ENCODE peak calls at places on chromosomes 1 and 21, in nine cellular contexts. E, S, V, I, W, R, Z, L and G are unnamed samples.

GRCh38 chr1:117609471-117609911 is 3.6 kb downstream of the TENT5C start:
- DNase-seq in E (no peak), S (no peak), V (no peak), I (no peak), W (no peak), R (no peak), Z (no peak), L (no peak), G (no peak)

GRCh38 chr21:42081138-42081537 is 10.0 kb downstream of the UMODL1 start:
- DNase-seq in E (no peak), S (no peak), V (no peak), I (no peak), W (no peak), R (no peak), Z (no peak), L (no peak), G (no peak)

GRCh38 chr21:31180256-31181088 is 142.2 kb upstream of the KRTAP19-8 start:
- DNase-seq in E (peak), S (no peak), V (no peak), I (no peak), W (peak), R (peak), Z (peak), L (peak), G (peak)

GRCh38 chr1:84181350-84182005 is 37.4 kb downstream of the PRKACB start:
- DNase-seq in E (no peak), S (no peak), V (no peak), I (no peak), W (no peak), R (no peak), Z (no peak), L (no peak), G (no peak)

GRCh38 chr1:231563253-231563652 is 34.8 kb downstream of the TSNAX start:
- DNase-seq in E (no peak), S (no peak), V (no peak), I (no peak), W (no peak), R (no peak), Z (no peak), L (peak), G (no peak)

GRCh38 chr1:42937141-42937696 is 21.4 kb downstream of the SLC2A1 start:
- DNase-seq in E (no peak), S (no peak), V (peak), I (no peak), W (no peak), R (peak), Z (peak), L (peak), G (peak)

GRCh38 chr1:244349103-244349531 is 102.6 kb downstream of the ADSS2 start:
- DNase-seq in E (no peak), S (no peak), V (no peak), I (no peak), W (no peak), R (no peak), Z (peak), L (no peak), G (no peak)

GRCh38 chr1:29655945-29656866 is 419.9 kb downstream of the PTPRU start:
- DNase-seq in E (peak), S (no peak), V (no peak), I (no peak), W (peak), R (no peak), Z (no peak), L (peak), G (peak)

GRCh38 chr1:201468844-201469644 is at the start of gene PHLDA3:
- DNase-seq in E (peak), S (peak), V (peak), I (peak), W (peak), R (peak), Z (peak), L (peak), G (peak)

GRCh38 chr1:61174060-61174788 is 91.9 kb downstream of the NFIA start:
- DNase-seq in E (no peak), S (no peak), V (no peak), I (no peak), W (peak), R (no peak), Z (no peak), L (no peak), G (no peak)

GRCh38 chr1:51859333-51859732 is 19.2 kb downstream of the NRDC start:
- DNase-seq in E (no peak), S (no peak), V (no peak), I (no peak), W (no peak), R (no peak), Z (no peak), L (no peak), G (no peak)

GRCh38 chr1:14522331-14523241 is 75.9 kb upstream of the KAZN start:
- DNase-seq in E (peak), S (no peak), V (no peak), I (no peak), W (no peak), R (no peak), Z (peak), L (peak), G (peak)

GRCh38 chr21:46122241-46122671 is 24.3 kb downstream of the COL6A2 start:
- DNase-seq in E (no peak), S (no peak), V (peak), I (no peak), W (no peak), R (no peak), Z (peak), L (no peak), G (no peak)

GRCh38 chr1:55127827-55128343 is 87.3 kb downstream of the USP24 start:
- DNase-seq in E (no peak), S (no peak), V (no peak), I (no peak), W (no peak), R (peak), Z (no peak), L (peak), G (no peak)

GRCh38 chr1:85612704-85613361 is 32.3 kb downstream of the CCN1 start:
- DNase-seq in E (peak), S (no peak), V (no peak), I (no peak), W (peak), R (no peak), Z (peak), L (peak), G (peak)

GRCh38 chr1:95262928-95263327 is 28.9 kb downstream of the RWDD3 start:
- DNase-seq in E (no peak), S (no peak), V (no peak), I (no peak), W (no peak), R (no peak), Z (no peak), L (no peak), G (no peak)